ENCODE peak calls at places on chromosomes 16 and 17, in four cellular contexts. Z is HepG2, X is K562, P is H1. H is an unnamed sample.

GRCh38 chr16:57722651-57723050 is 12.9 kb upstream of the KATNB1 start:
- DNase-seq in Z (no peak), X (no peak), P (no peak), H (no peak)

GRCh38 chr17:28716740-28717577 is 709 bp downstream of the RAB34 start:
- DNase-seq in Z (no peak), X (no peak), P (no peak), H (no peak)

GRCh38 chr17:2854662-2855061 is 58.4 kb downstream of the RAP1GAP2 start:
- DNase-seq in Z (no peak), X (no peak), P (no peak), H (no peak)

GRCh38 chr16:85626191-85626951 is 13.2 kb downstream of the GSE1 start:
- DNase-seq in X (no peak), P (peak; percentile 71), Z (no peak), H (no peak)

GRCh38 chr17:78338860-78339259 is 21.0 kb downstream of the SOCS3 start:
- DNase-seq in P (no peak), Z (no peak), X (no peak), H (no peak)

GRCh38 chr17:65231662-65232335 is 94.6 kb downstream of the RGS9 start:
- DNase-seq in P (peak; percentile 77), X (peak; percentile 75), Z (peak; percentile 70), H (peak; percentile 12)

GRCh38 chr16:80198265-80198994 is 342.4 kb upstream of the DYNLRB2 start:
- DNase-seq in X (no peak), P (no peak), Z (peak; percentile 26), H (no peak)

GRCh38 chr17:63476857-63477470 is at the start of gene ACE:
- DNase-seq in Z (no peak), P (peak; percentile 83), X (peak; percentile 70), H (no peak)

GRCh38 chr17:65163990-65164495 is 26.9 kb downstream of the RGS9 start:
- DNase-seq in X (peak; percentile 81), P (no peak), Z (peak; percentile 18), H (no peak)

GRCh38 chr16:57000271-57001025 is 11.1 kb downstream of the NLRC5 start:
- DNase-seq in P (no peak), Z (no peak), X (no peak), H (peak; percentile 87)

GRCh38 chr17:74015316-74015715 is 188.2 kb upstream of the RPL38 start:
- DNase-seq in Z (no peak), P (no peak), X (no peak), H (no peak)

GRCh38 chr17:74012465-74012864 is 191.0 kb upstream of the RPL38 start:
- DNase-seq in X (no peak), P (no peak), Z (peak; percentile 15), H (no peak)

GRCh38 chr17:74008196-74008595 is 195.3 kb upstream of the RPL38 start:
- DNase-seq in X (peak; percentile 33), Z (peak; percentile 16), P (peak; percentile 63), H (no peak)

GRCh38 chr17:74010903-74011302 is 192.6 kb upstream of the RPL38 start:
- DNase-seq in Z (no peak), P (no peak), X (no peak), H (no peak)

GRCh38 chr17:74011963-74012362 is 191.5 kb upstream of the RPL38 start:
- DNase-seq in X (no peak), Z (no peak), P (no peak), H (no peak)
- TF ChIP-seq CBX5 in X (no peak), Z (no peak), P (no peak), H (no peak)

GRCh38 chr16:66265106-66265415 is 101.4 kb upstream of the CDH5 start:
- DNase-seq in P (no peak), X (no peak), Z (no peak), H (no peak)
- TF ChIP-seq CBX5 in P (no peak), X (no peak), Z (no peak), H (no peak)

DNA sequence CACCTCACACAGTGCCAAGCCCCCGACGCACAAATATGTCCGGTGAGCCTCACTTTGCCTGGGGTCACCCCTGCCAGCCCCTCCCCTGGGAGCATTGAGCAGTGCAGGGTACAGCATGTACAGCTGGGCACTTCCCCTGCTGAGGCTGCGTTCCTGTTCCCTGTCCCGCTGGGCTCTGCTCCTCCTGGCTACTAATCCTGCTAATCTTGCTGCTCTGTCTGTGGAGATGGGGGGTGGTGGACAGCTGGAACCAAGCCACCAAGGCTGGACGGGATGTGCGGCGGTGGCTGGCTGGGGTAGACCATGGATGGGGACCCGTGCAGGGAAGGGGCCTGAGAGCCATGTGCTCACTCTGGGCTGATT is 4.1 kb upstream of the TCAP start:
- DNase-seq in P (no peak), X (no peak), Z (no peak), H (no peak)
- TF ChIP-seq CBX5 in P (no peak), X (no peak), Z (no peak), H (no peak)

DNA sequence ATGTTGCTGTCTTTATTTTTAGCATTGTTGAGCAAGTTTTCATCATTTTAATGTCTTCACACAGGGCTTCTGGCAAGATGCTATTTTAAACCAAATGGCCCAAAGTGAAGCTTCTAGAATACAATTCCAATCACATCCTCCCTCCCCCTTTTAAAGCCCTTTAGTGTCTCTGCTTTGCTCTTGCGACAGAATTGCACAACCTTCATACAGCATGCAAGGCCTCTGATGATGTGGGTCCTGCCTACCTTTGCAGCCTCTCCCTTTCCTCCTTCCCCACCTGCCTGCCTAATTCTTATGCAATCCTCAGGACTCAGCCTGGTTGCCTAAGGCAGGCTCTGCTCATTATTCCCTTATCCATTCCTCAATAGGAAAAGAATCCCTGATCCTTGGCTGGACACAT is 381.7 kb downstream of the SLC39A11 start:
- DNase-seq in Z (peak; percentile 70), X (no peak), P (no peak), H (no peak)
- TF ChIP-seq CBX5 in Z (no peak), X (no peak), P (no peak), H (no peak)

H was measured in GM12878.